ENCODE peak calls at places on chromosome 16, in four cellular contexts. O is Peyer's patch, M is omental fat pad, D is mucosa of descending colon. Z is an unnamed sample.

GRCh38 chr16:85722066-85722465 is 28.8 kb downstream of the C16orf74 start:
- DNase-seq in D (no peak), O (no peak), M (no peak), Z (no peak)

GRCh38 chr16:90057738-90058173 is 19.4 kb downstream of the PRDM7 start:
- DNase-seq in O (no peak), M (no peak), D (no peak), Z (no peak)

GRCh38 chr16:85798283-85798776 is 1.0 kb downstream of the EMC8 start:
- DNase-seq in O (no peak), M (no peak), D (no peak), Z (no peak)

GRCh38 chr16:72072514-72073342 is 9.7 kb downstream of the HPR start:
- DNase-seq in D (no peak), M (no peak), O (no peak), Z (no peak)

GRCh38 chr16:87056083-87056482 is 261.1 kb downstream of the C16orf95 start:
- DNase-seq in D (no peak), O (no peak), M (no peak), Z (no peak)

GRCh38 chr16:12120331-12120981 is 143.9 kb downstream of the SNX29 start:
- DNase-seq in O (no peak), D (no peak), M (no peak), Z (no peak)

GRCh38 chr16:58509256-58510096 is 5.8 kb upstream of the SETD6 start:
- DNase-seq in M (no peak), D (no peak), O (peak), Z (no peak)

GRCh38 chr16:63816304-63816703 is 1305.6 kb downstream of the CDH11 start:
- DNase-seq in D (no peak), O (no peak), M (no peak), Z (no peak)

GRCh38 chr16:88669986-88670385 is 7.1 kb upstream of the MVD start:
- DNase-seq in M (no peak), D (no peak), O (no peak), Z (no peak)

GRCh38 chr16:88331989-88332920 is 50.5 kb upstream of the ZNF469 start:
- DNase-seq in O (peak), M (peak), D (no peak), Z (no peak)

GRCh38 chr16:88343276-88343791 is 39.4 kb upstream of the ZNF469 start:
- DNase-seq in O (no peak), D (peak), M (no peak), Z (no peak)

GRCh38 chr16:66266436-66267286 is 99.8 kb upstream of the CDH5 start:
- DNase-seq in M (no peak), D (peak), O (peak), Z (peak)

GRCh38 chr16:22293137-22294106 is 3.8 kb upstream of the POLR3E start:
- DNase-seq in D (no peak), M (no peak), O (no peak), Z (no peak)

GRCh38 chr16:67915831-67916723 is 15.6 kb downstream of the CTRL start:
- DNase-seq in O (peak), M (no peak), D (peak), Z (no peak)

GRCh38 chr16:73053379-73054130 is 5.6 kb upstream of the ZFHX3 start:
- DNase-seq in M (no peak), O (no peak), D (no peak), Z (no peak)

GRCh38 chr16:77677129-77677528 is 45.2 kb upstream of the NUDT7 start:
- DNase-seq in O (no peak), D (no peak), M (no peak), Z (no peak)

GRCh38 chr16:87135631-87136030 is 181.6 kb downstream of the C16orf95 start:
- DNase-seq in D (no peak), M (no peak), O (no peak), Z (no peak)

GRCh38 chr16:68506331-68507053 is 32.6 kb upstream of the ZFP90 start:
- DNase-seq in D (no peak), M (no peak), O (no peak), Z (no peak)

GRCh38 chr16:29943846-29944669 is 17.8 kb upstream of the TMEM219 start:
- DNase-seq in M (peak), O (peak), D (peak), Z (no peak)

GRCh38 chr16:88356727-88357199 is 26.0 kb upstream of the ZNF469 start:
- DNase-seq in M (no peak), D (peak), O (no peak), Z (no peak)

GRCh38 chr16:56226187-56226586 is 34.9 kb downstream of the GNAO1 start:
- DNase-seq in O (no peak), D (no peak), M (no peak), Z (no peak)

GRCh38 chr16:59259074-59259963 is 525.2 kb upstream of the GOT2 start:
- DNase-seq in M (no peak), O (no peak), D (no peak), Z (no peak)

GRCh38 chr16:3363793-3364192 is 8.1 kb downstream of the OR2C1 start:
- DNase-seq in O (no peak), M (no peak), D (no peak), Z (no peak)

GRCh38 chr16:51201604-51202003 is 50.5 kb upstream of the SALL1 start:
- DNase-seq in M (no peak), O (no peak), D (no peak), Z (no peak)

GRCh38 chr16:23141959-23142740 is 7.1 kb downstream of the USP31 start:
- DNase-seq in D (no peak), O (no peak), M (no peak), Z (no peak)

GRCh38 chr16:25256821-25257503 is 683 bp downstream of the ZKSCAN2 start:
- DNase-seq in D (peak), O (peak), M (no peak), Z (no peak)

GRCh38 chr16:49454426-49455180 is 81.0 kb downstream of the C16orf78 start:
- DNase-seq in D (no peak), O (peak), M (peak), Z (no peak)

GRCh38 chr16:19094542-19095365 is 19.0 kb upstream of the ITPRIPL2 start:
- DNase-seq in M (no peak), O (peak), D (no peak), Z (no peak)

GRCh38 chr16:83705856-83706255 is 101.9 kb upstream of the HSBP1 start:
- DNase-seq in D (no peak), O (no peak), M (no peak), Z (no peak)

GRCh38 chr16:70523621-70524405 is at the start of gene SF3B3:
- DNase-seq in O (peak), M (peak), D (peak), Z (peak)

DNA sequence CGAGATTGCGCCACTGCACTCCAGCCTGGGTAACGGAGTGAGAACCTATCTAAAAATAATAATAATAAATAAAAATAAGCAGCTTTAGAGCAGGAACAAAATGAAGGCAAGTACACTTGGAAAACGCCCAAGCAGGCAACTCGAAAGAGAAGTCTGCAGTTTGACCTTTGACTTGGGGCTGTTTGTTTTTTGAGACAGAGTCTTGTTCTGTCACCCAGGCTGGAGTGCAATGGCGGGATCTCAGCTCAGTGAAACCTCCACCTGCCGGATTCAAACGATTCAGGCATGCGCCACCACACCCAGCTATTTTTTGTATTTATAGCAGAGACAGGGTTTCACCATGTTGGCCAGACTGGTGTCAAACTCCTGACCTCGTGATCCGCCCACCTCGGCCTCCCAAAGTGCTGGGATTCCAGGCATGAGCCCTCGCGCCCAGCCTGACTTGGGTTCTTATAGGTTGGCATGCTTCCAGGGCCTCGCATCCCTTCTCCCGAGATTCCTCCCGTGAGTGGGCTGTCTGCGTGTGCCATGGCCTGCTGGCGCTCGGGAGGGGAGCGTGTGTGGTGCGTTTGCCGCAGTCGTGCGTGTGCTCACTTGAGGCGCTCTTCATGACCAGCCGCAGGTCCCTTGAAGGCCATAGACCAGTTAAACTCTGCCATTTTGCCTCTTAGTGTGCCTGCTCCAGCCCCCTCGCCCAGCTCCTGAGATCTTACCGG is 18.4 kb upstream of the UBE2I start:
- DNase-seq in M (no peak), D (no peak), O (no peak), Z (no peak)
- TF ChIP-seq CTCF in M (no peak), D (no peak), O (no peak), Z (no peak)

DNA sequence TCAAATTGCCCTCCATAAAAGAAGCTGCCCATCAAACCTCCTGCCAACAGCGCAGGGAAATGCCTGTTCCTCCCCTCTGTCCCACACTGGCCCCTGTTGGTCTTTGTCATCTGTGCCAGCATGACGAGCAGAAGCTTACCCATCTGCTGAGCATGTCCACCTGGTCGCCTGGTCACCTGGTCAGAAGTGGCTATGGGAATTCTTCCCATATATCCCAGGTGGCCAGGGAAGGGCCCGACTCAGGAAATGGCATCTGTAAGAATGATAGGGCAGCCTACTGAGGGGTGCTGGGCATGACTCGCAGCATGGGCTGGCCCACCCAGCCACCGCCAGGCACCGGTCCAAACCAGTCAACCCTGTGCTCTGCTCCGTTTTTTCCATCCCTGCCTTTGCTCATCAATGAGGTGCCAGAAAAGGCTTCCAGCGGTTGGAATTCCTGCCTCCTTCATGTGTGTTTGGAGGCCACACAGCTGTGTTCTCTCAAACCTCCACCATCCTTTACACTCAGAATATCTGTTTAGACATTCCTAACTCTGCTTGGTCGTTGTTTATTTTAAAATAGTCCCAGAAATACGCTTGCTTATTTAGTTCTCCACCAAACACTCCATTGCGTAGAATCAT is 145.2 kb downstream of the CLEC16A start:
- DNase-seq in O (peak), D (peak), M (no peak), Z (no peak)
- TF ChIP-seq CTCF in O (no peak), D (no peak), M (no peak), Z (no peak)

GRCh38 chr16:79212114-79212791 is 388.3 kb downstream of the MAF start:
- DNase-seq in M (no peak), O (no peak), D (no peak), Z (no peak)
- TF ChIP-seq CTCF in M (no peak), O (no peak), D (no peak), Z (no peak)

DNA sequence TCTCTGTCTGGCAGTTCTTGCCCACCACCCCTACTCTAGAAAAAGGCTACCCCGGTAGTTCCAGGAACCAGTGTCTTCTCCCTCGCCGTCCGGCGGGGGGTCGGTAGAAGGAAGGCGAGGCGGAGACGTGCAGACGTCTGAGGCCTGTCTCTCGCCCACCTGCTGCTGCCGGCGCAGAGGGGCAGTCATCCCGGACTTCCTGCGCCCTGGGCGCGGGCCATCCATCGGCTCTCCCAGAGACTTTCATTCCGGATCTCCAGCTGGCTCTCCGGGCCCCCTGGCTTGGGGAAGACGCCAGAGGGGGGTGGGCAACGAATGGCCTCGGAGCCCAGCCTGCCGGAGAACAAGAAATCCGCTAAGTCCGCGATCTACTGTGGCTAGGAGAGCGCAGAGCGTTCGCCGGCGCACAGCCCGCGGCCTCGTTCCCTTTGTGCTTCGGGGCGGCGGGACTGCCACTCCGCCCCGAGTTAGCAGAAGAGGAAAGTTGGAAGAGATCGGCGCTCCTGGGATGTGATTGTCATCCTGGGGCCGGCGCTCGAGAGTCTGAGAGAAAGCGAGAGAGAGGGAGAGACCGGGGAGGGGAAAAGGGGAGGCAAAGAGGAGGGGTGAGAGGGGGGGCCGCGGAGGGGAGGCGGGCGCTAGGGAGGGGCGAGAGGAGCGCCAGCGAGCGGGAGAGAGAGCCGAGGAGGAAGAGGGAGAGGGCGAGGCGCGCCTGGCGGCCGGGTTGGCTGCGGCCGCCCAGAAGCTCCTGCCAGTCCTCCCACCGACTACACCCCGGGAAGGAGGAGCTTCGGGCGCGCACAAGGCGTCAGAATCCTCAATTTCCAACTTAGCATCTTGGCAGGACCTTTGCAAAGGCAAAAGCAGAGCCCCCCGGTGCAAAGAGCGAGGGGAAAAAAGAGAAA is at the start of gene IRX5:
- DNase-seq in D (peak), O (peak), M (no peak), Z (peak)
- TF ChIP-seq CTCF in D (no peak), O (no peak), M (no peak), Z (peak)

GRCh38 chr16:75305364-75306101 is 54.1 kb upstream of the BCAR1 start:
- DNase-seq in M (peak), D (peak), O (peak), Z (no peak)
- TF ChIP-seq CTCF in M (no peak), D (no peak), O (no peak), Z (no peak)

Z was measured in type B pancreatic cell.